ENCODE peak calls at places on chromosomes 3 and 15, in five cellular contexts. One of them, this sample, is unnamed.

GRCh38 chr3:61353353-61353752 is 102.1 kb upstream of the FHIT start:
- DNase-seq in left colon: no peak
- DNase-seq in endothelial cell: no peak
- DNase-seq in uterus: no peak
- DNase-seq in skeletal muscle cell: no peak
- DNase-seq in this sample: no peak

GRCh38 chr3:128859573-128860154 is 19.8 kb upstream of the ACAD9 start:
- DNase-seq in left colon: no peak
- DNase-seq in endothelial cell: no peak
- DNase-seq in uterus: no peak
- DNase-seq in skeletal muscle cell: no peak
- DNase-seq in this sample: no peak

GRCh38 chr3:157104928-157105652 is 54.9 kb downstream of the CCNL1 start:
- DNase-seq in left colon: no peak
- DNase-seq in endothelial cell: no peak
- DNase-seq in uterus: no peak
- DNase-seq in skeletal muscle cell: no peak
- DNase-seq in this sample: peak; percentile 71

GRCh38 chr15:71448688-71449114 is 333.4 kb downstream of the THSD4 start:
- DNase-seq in left colon: no peak
- DNase-seq in endothelial cell: peak; percentile 73
- DNase-seq in uterus: peak; percentile 48
- DNase-seq in skeletal muscle cell: peak; percentile 36
- DNase-seq in this sample: peak; percentile 27

GRCh38 chr3:61730058-61730457 is 168.7 kb downstream of the PTPRG start:
- DNase-seq in left colon: no peak
- DNase-seq in endothelial cell: no peak
- DNase-seq in uterus: no peak
- DNase-seq in skeletal muscle cell: peak; percentile 29
- DNase-seq in this sample: no peak

GRCh38 chr15:75887178-75887577 is 16.5 kb upstream of the FBXO22 start:
- DNase-seq in left colon: no peak
- DNase-seq in endothelial cell: no peak
- DNase-seq in uterus: no peak
- DNase-seq in skeletal muscle cell: no peak
- DNase-seq in this sample: no peak

GRCh38 chr15:89243046-89243690 is 611 bp upstream of the FANCI start:
- DNase-seq in left colon: peak; percentile 24
- DNase-seq in endothelial cell: no peak
- DNase-seq in uterus: peak; percentile 43
- DNase-seq in skeletal muscle cell: peak; percentile 5
- DNase-seq in this sample: no peak

GRCh38 chr3:9467451-9467850 is 70.0 kb downstream of the SETD5 start:
- DNase-seq in left colon: no peak
- DNase-seq in endothelial cell: no peak
- DNase-seq in uterus: no peak
- DNase-seq in skeletal muscle cell: no peak
- DNase-seq in this sample: no peak

GRCh38 chr3:51434746-51435323 is 43.8 kb downstream of the RBM15B start:
- DNase-seq in left colon: peak; percentile 42
- DNase-seq in endothelial cell: peak; percentile 50
- DNase-seq in uterus: no peak
- DNase-seq in skeletal muscle cell: peak; percentile 10
- DNase-seq in this sample: peak; percentile 31

GRCh38 chr3:42495393-42495792 is 7.0 kb upstream of the VIPR1 start:
- DNase-seq in left colon: no peak
- DNase-seq in endothelial cell: no peak
- DNase-seq in uterus: no peak
- DNase-seq in skeletal muscle cell: no peak
- DNase-seq in this sample: no peak

GRCh38 chr3:150407818-150408231 is 273 bp upstream of the TSC22D2 start:
- DNase-seq in left colon: peak; percentile 94
- DNase-seq in endothelial cell: no peak
- DNase-seq in uterus: peak; percentile 98
- DNase-seq in skeletal muscle cell: no peak
- DNase-seq in this sample: no peak

GRCh38 chr3:109553573-109554371 is 216.4 kb upstream of the DPPA4 start:
- DNase-seq in left colon: no peak
- DNase-seq in endothelial cell: no peak
- DNase-seq in uterus: no peak
- DNase-seq in skeletal muscle cell: no peak
- DNase-seq in this sample: no peak

GRCh38 chr3:20324664-20325478 is 138.9 kb upstream of the SGO1 start:
- DNase-seq in left colon: no peak
- DNase-seq in endothelial cell: no peak
- DNase-seq in uterus: no peak
- DNase-seq in skeletal muscle cell: no peak
- DNase-seq in this sample: no peak

GRCh38 chr3:55828712-55829111 is 341.6 kb upstream of the WNT5A start:
- DNase-seq in left colon: no peak
- DNase-seq in endothelial cell: no peak
- DNase-seq in uterus: no peak
- DNase-seq in skeletal muscle cell: no peak
- DNase-seq in this sample: no peak

GRCh38 chr3:5348229-5348628 is 160.7 kb downstream of the EDEM1 start:
- DNase-seq in left colon: no peak
- DNase-seq in endothelial cell: no peak
- DNase-seq in uterus: no peak
- DNase-seq in skeletal muscle cell: no peak
- DNase-seq in this sample: no peak

GRCh38 chr3:114393367-114394072 is 99.7 kb downstream of the TIGIT start:
- DNase-seq in left colon: no peak
- DNase-seq in endothelial cell: no peak
- DNase-seq in uterus: no peak
- DNase-seq in skeletal muscle cell: no peak
- DNase-seq in this sample: no peak

GRCh38 chr3:117282506-117282905 is 572.9 kb downstream of the TUSC7 start:
- DNase-seq in left colon: no peak
- DNase-seq in endothelial cell: no peak
- DNase-seq in uterus: no peak
- DNase-seq in skeletal muscle cell: no peak
- DNase-seq in this sample: no peak

GRCh38 chr3:63086190-63086589 is 191.9 kb upstream of the SYNPR start:
- DNase-seq in left colon: no peak
- DNase-seq in endothelial cell: no peak
- DNase-seq in uterus: no peak
- DNase-seq in skeletal muscle cell: no peak
- DNase-seq in this sample: peak; percentile 94

GRCh38 chr3:39118931-39119660 is 11.6 kb downstream of the TTC21A start:
- DNase-seq in left colon: peak; percentile 5
- DNase-seq in endothelial cell: no peak
- DNase-seq in uterus: no peak
- DNase-seq in skeletal muscle cell: no peak
- DNase-seq in this sample: no peak

GRCh38 chr3:128491900-128492352 is 1.1 kb downstream of the GATA2 start:
- DNase-seq in left colon: no peak
- DNase-seq in endothelial cell: no peak
- DNase-seq in uterus: no peak
- DNase-seq in skeletal muscle cell: no peak
- DNase-seq in this sample: no peak

GRCh38 chr15:69045810-69046209 is 31.3 kb downstream of the NOX5 start:
- DNase-seq in left colon: no peak
- DNase-seq in endothelial cell: no peak
- DNase-seq in uterus: no peak
- DNase-seq in skeletal muscle cell: no peak
- DNase-seq in this sample: peak; percentile 65

GRCh38 chr3:135556184-135556583 is 409.3 kb upstream of the PPP2R3A start:
- DNase-seq in left colon: no peak
- DNase-seq in endothelial cell: no peak
- DNase-seq in uterus: no peak
- DNase-seq in skeletal muscle cell: no peak
- DNase-seq in this sample: no peak

GRCh38 chr3:40623567-40623966 is 98.8 kb downstream of the ZNF621 start:
- DNase-seq in left colon: peak; percentile 47
- DNase-seq in endothelial cell: no peak
- DNase-seq in uterus: no peak
- DNase-seq in skeletal muscle cell: no peak
- DNase-seq in this sample: no peak

GRCh38 chr15:73927003-73927475 is 777 bp downstream of the LOXL1 start:
- DNase-seq in left colon: peak; percentile 70
- DNase-seq in endothelial cell: peak; percentile 56
- DNase-seq in uterus: peak; percentile 62
- DNase-seq in skeletal muscle cell: no peak
- DNase-seq in this sample: peak; percentile 41

GRCh38 chr3:12436514-12437222 is 47.6 kb upstream of the TSEN2 start:
- DNase-seq in left colon: no peak
- DNase-seq in endothelial cell: no peak
- DNase-seq in uterus: peak; percentile 55
- DNase-seq in skeletal muscle cell: peak; percentile 74
- DNase-seq in this sample: no peak

GRCh38 chr15:75672646-75673425 is 25.1 kb downstream of the SNX33 start:
- DNase-seq in left colon: no peak
- DNase-seq in endothelial cell: no peak
- DNase-seq in uterus: peak; percentile 57
- DNase-seq in skeletal muscle cell: no peak
- DNase-seq in this sample: no peak

GRCh38 chr3:72892081-72892763 is 4.4 kb downstream of the GXYLT2 start:
- DNase-seq in left colon: no peak
- DNase-seq in endothelial cell: no peak
- DNase-seq in uterus: peak; percentile 48
- DNase-seq in skeletal muscle cell: peak; percentile 90
- DNase-seq in this sample: no peak

GRCh38 chr3:93984618-93985017 is 4.7 kb downstream of the ARL13B start:
- DNase-seq in left colon: no peak
- DNase-seq in endothelial cell: no peak
- DNase-seq in uterus: no peak
- DNase-seq in skeletal muscle cell: no peak
- DNase-seq in this sample: no peak

GRCh38 chr3:35932995-35933394 is 293.7 kb downstream of the ARPP21 start:
- DNase-seq in left colon: no peak
- DNase-seq in endothelial cell: no peak
- DNase-seq in uterus: no peak
- DNase-seq in skeletal muscle cell: peak; percentile 83
- DNase-seq in this sample: peak; percentile 57

GRCh38 chr3:138068579-138069174 is 46.7 kb downstream of the DZIP1L start:
- DNase-seq in left colon: peak; percentile 54
- DNase-seq in endothelial cell: peak; percentile 83
- DNase-seq in uterus: peak; percentile 78
- DNase-seq in skeletal muscle cell: peak; percentile 43
- DNase-seq in this sample: peak; percentile 71

GRCh38 chr15:60583946-60584345 is 105.0 kb upstream of the ICE2 start:
- DNase-seq in left colon: no peak
- DNase-seq in endothelial cell: no peak
- DNase-seq in uterus: no peak
- DNase-seq in skeletal muscle cell: no peak
- DNase-seq in this sample: no peak

GRCh38 chr3:194255252-194256039 is 95.7 kb downstream of the CPN2 start:
- DNase-seq in left colon: peak; percentile 60
- DNase-seq in endothelial cell: peak; percentile 76
- DNase-seq in uterus: no peak
- DNase-seq in skeletal muscle cell: no peak
- DNase-seq in this sample: peak; percentile 79

GRCh38 chr15:80489030-80489594 is 84.9 kb downstream of the ARNT2 start:
- DNase-seq in left colon: no peak
- DNase-seq in endothelial cell: no peak
- DNase-seq in uterus: no peak
- DNase-seq in skeletal muscle cell: peak; percentile 72
- DNase-seq in this sample: no peak

This sample was measured in SK-N-DZ.